ENCODE peak calls at places on chromosomes 5 and 9, in ten cellular contexts. W is GM03348; R is heart right ventricle; O is GF-D8; Z is CD4-positive, alpha-beta memory T cell; L is T47D; M is breast epithelium; D is AG20443; S is immature natural killer cell; U is T-helper 2 cell. G is an unnamed sample.

GRCh38 chr9:92295827-92296258 is 2.3 kb upstream of the IARS1 start:
- DNase-seq in D (no peak), U (no peak), R (no peak), W (no peak), M (no peak), Z (no peak), O (peak), L (no peak), S (no peak), G (no peak)

GRCh38 chr9:128558431-128559310 is 6.3 kb downstream of the SPTAN1 start:
- DNase-seq in U (peak), D (peak), S (peak), L (no peak), M (peak), O (peak), W (peak), Z (no peak), R (peak), G (peak)

GRCh38 chr9:110148384-110148783 is 59.6 kb downstream of the C9orf152 start:
- DNase-seq in Z (peak), M (no peak), O (no peak), R (no peak), L (no peak), U (peak), D (no peak), W (no peak), S (peak), G (no peak)

GRCh38 chr9:2367970-2368369 is 253.6 kb upstream of the VLDLR start:
- DNase-seq in Z (no peak), D (no peak), O (no peak), M (no peak), S (no peak), W (no peak), U (no peak), L (no peak), R (no peak), G (no peak)

GRCh38 chr5:12883395-12883794 is 979.1 kb upstream of the CTNND2 start:
- DNase-seq in W (no peak), R (no peak), M (no peak), O (no peak), L (no peak), D (no peak), U (no peak), Z (no peak), S (no peak), G (no peak)

GRCh38 chr5:61625682-61626620 is 293.9 kb downstream of the ZSWIM6 start:
- DNase-seq in W (peak), M (peak), O (no peak), Z (no peak), R (peak), D (peak), U (no peak), S (peak), L (no peak), G (no peak)

GRCh38 chr5:76270214-76270613 is 132.9 kb upstream of the IQGAP2 start:
- DNase-seq in O (no peak), Z (no peak), L (no peak), W (no peak), R (no peak), U (no peak), D (no peak), M (no peak), S (no peak), G (no peak)

GRCh38 chr9:137515338-137515724 is 34.9 kb downstream of the PNPLA7 start:
- DNase-seq in D (no peak), M (no peak), R (no peak), S (no peak), W (no peak), U (no peak), L (no peak), Z (no peak), O (no peak), G (no peak)

GRCh38 chr9:114342755-114343440 is 13.2 kb downstream of the ORM2 start:
- DNase-seq in Z (no peak), M (no peak), O (no peak), D (no peak), W (no peak), R (no peak), L (no peak), S (no peak), U (no peak), G (no peak)

GRCh38 chr9:120857481-120857880 is 14.8 kb upstream of the PSMD5 start:
- DNase-seq in D (no peak), M (no peak), S (no peak), L (no peak), Z (no peak), O (no peak), W (no peak), R (no peak), U (no peak), G (no peak)

GRCh38 chr5:156261275-156261939 is 65.6 kb upstream of the SGCD start:
- DNase-seq in L (no peak), W (no peak), D (no peak), O (no peak), U (no peak), S (no peak), R (no peak), Z (no peak), M (no peak), G (no peak)

GRCh38 chr9:118990949-118991348 is 378.3 kb downstream of the BRINP1 start:
- DNase-seq in D (no peak), U (no peak), M (no peak), R (no peak), Z (no peak), O (no peak), L (no peak), W (no peak), S (no peak), G (no peak)

GRCh38 chr5:170483701-170484458 is 19.9 kb upstream of the KCNIP1 start:
- DNase-seq in O (no peak), R (no peak), S (no peak), D (no peak), W (no peak), M (peak), U (no peak), Z (no peak), L (no peak), G (no peak)

GRCh38 chr5:112757468-112758208 is 20.0 kb downstream of the APC start:
- DNase-seq in R (no peak), U (no peak), S (peak), M (no peak), Z (peak), W (peak), O (no peak), L (peak), D (peak), G (no peak)

GRCh38 chr9:133396952-133397351 is 20.8 kb downstream of the STKLD1 start:
- DNase-seq in R (no peak), U (no peak), O (no peak), Z (no peak), L (no peak), D (peak), M (no peak), S (no peak), W (peak), G (no peak)

GRCh38 chr9:70601000-70601929 is 186.8 kb upstream of the KLF9 start:
- DNase-seq in L (peak), W (peak), Z (no peak), M (peak), O (no peak), R (peak), U (no peak), D (peak), S (no peak), G (no peak)

GRCh38 chr9:85268024-85268610 is 473.6 kb downstream of the AGTPBP1 start:
- DNase-seq in O (no peak), D (no peak), U (no peak), S (no peak), M (no peak), R (no peak), Z (no peak), W (no peak), L (no peak), G (no peak)

GRCh38 chr5:94218374-94218773 is 400.0 kb downstream of the KIAA0825 start:
- DNase-seq in M (no peak), W (peak), S (no peak), L (no peak), Z (no peak), O (no peak), U (no peak), R (no peak), D (peak), G (no peak)

GRCh38 chr9:85224729-85225128 is 517.0 kb downstream of the AGTPBP1 start:
- DNase-seq in S (no peak), Z (no peak), R (no peak), M (no peak), O (no peak), L (no peak), W (peak), U (no peak), D (peak), G (no peak)

GRCh38 chr9:3296536-3296935 is 229.3 kb downstream of the RFX3 start:
- DNase-seq in M (no peak), R (no peak), O (no peak), W (no peak), S (no peak), L (no peak), U (no peak), Z (no peak), D (no peak), G (no peak)

GRCh38 chr9:89408628-89409101 is 89.2 kb downstream of the SEMA4D start:
- DNase-seq in R (no peak), L (no peak), D (no peak), W (no peak), Z (peak), O (peak), S (peak), U (peak), M (no peak), G (peak)

GRCh38 chr9:129126789-129127618 is 15.8 kb downstream of the PTPA start:
- DNase-seq in S (no peak), L (no peak), Z (no peak), O (no peak), R (no peak), M (no peak), W (no peak), D (no peak), U (no peak), G (no peak)

GRCh38 chr9:21520501-21521228 is 38.6 kb upstream of the IFNE start:
- DNase-seq in Z (no peak), W (no peak), L (no peak), D (no peak), R (no peak), M (no peak), S (no peak), O (no peak), U (no peak), G (no peak)

GRCh38 chr5:169695919-169696490 is 58.9 kb downstream of the DOCK2 start:
- DNase-seq in W (peak), O (no peak), Z (no peak), L (no peak), M (no peak), D (peak), S (no peak), U (no peak), R (no peak), G (no peak)

GRCh38 chr9:138049085-138049778 is 171.7 kb downstream of the CACNA1B start:
- DNase-seq in R (no peak), M (peak), S (no peak), D (no peak), Z (no peak), W (no peak), L (no peak), O (no peak), U (no peak), G (no peak)

GRCh38 chr5:53019320-53019719 is 30.2 kb downstream of the ITGA2 start:
- DNase-seq in D (peak), Z (no peak), S (no peak), O (no peak), L (no peak), U (no peak), R (no peak), M (no peak), W (peak), G (no peak)

GRCh38 chr9:3419892-3420291 is 105.9 kb downstream of the RFX3 start:
- DNase-seq in W (no peak), M (no peak), O (no peak), Z (no peak), S (no peak), U (no peak), D (peak), L (no peak), R (no peak), G (no peak)

GRCh38 chr5:27325513-27325912 is 287.1 kb upstream of the CDH9 start:
- DNase-seq in R (no peak), D (no peak), L (no peak), S (no peak), M (no peak), U (no peak), W (no peak), Z (no peak), O (no peak), G (no peak)

GRCh38 chr5:150670275-150670960 is 9.4 kb downstream of the MYOZ3 start:
- DNase-seq in W (no peak), S (no peak), L (no peak), U (no peak), D (no peak), M (peak), R (no peak), Z (no peak), O (no peak), G (no peak)

GRCh38 chr9:38107811-38108304 is 38.8 kb upstream of the SHB start:
- DNase-seq in U (no peak), D (no peak), L (no peak), R (no peak), Z (no peak), O (no peak), S (no peak), M (no peak), W (no peak), G (no peak)

GRCh38 chr9:83956288-83957028 is 23.6 kb downstream of the HNRNPK start:
- DNase-seq in U (peak), O (no peak), Z (peak), R (peak), D (peak), L (peak), W (peak), S (peak), M (peak), G (peak)

GRCh38 chr5:113278976-113279375 is 155.8 kb downstream of the TSSK1B start:
- DNase-seq in U (no peak), R (no peak), O (no peak), D (peak), W (peak), S (no peak), M (no peak), Z (no peak), L (no peak), G (no peak)

GRCh38 chr9:129613520-129614175 is 7.3 kb downstream of the C9orf50 start:
- DNase-seq in S (no peak), O (no peak), M (no peak), R (no peak), Z (no peak), L (no peak), U (no peak), D (no peak), W (no peak), G (no peak)

G was measured in T-helper 22 cell.